ENCODE peak calls at places on chromosomes 12 and 14, in six cellular contexts. H, C, B, X, K and D are unnamed samples.

GRCh38 chr14:74846968-74847549 is 28.9 kb downstream of the PROX2 start:
- DNase-seq in C (no peak), X (no peak), B (no peak), K (no peak), H (no peak), D (no peak)

GRCh38 chr12:39937119-39937518 is 168.8 kb downstream of the SLC2A13 start:
- DNase-seq in C (no peak), X (no peak), B (no peak), K (no peak), H (no peak), D (no peak)

GRCh38 chr12:4762773-4763172 is 42.6 kb downstream of the GALNT8 start:
- DNase-seq in C (no peak), H (no peak), X (no peak), B (no peak), K (no peak), D (no peak)

GRCh38 chr14:100030441-100031153 is 34.6 kb upstream of the EVL start:
- DNase-seq in H (no peak), C (no peak), X (no peak), K (peak; percentile 59), B (peak; percentile 40), D (no peak)

GRCh38 chr14:97978336-97978735 is 1181.2 kb downstream of the VRK1 start:
- DNase-seq in C (peak; percentile 82), B (no peak), H (peak; percentile 68), K (peak; percentile 65), X (peak; percentile 70), D (no peak)

GRCh38 chr14:96067985-96068930 is 29.1 kb downstream of the C14orf132 start:
- DNase-seq in X (no peak), C (no peak), B (no peak), K (no peak), H (no peak), D (no peak)

GRCh38 chr12:6123258-6123657 is 1.2 kb downstream of the VWF start:
- DNase-seq in X (no peak), C (no peak), K (no peak), B (peak; percentile 48), H (no peak), D (no peak)

GRCh38 chr12:62898568-62898967 is 36.4 kb downstream of the PPM1H start:
- DNase-seq in K (no peak), B (peak; percentile 14), H (no peak), X (no peak), C (no peak), D (no peak)

GRCh38 chr14:59252772-59253500 is 64.5 kb downstream of the DAAM1 start:
- DNase-seq in H (no peak), X (no peak), B (no peak), K (no peak), C (no peak), D (no peak)

GRCh38 chr12:43480591-43480990 is 71.4 kb downstream of the ADAMTS20 start:
- DNase-seq in B (no peak), H (no peak), X (no peak), K (no peak), C (no peak), D (no peak)

GRCh38 chr14:56118611-56119181 is 485 bp downstream of the PELI2 start:
- DNase-seq in X (peak; percentile 14), C (peak; percentile 81), H (no peak), B (peak; percentile 25), K (no peak), D (no peak)

GRCh38 chr12:120540445-120540844 is 6.3 kb downstream of the RNF10 start:
- DNase-seq in B (no peak), K (no peak), H (no peak), X (no peak), C (no peak), D (no peak)

GRCh38 chr12:102462386-102462785 is 18.0 kb downstream of the IGF1 start:
- DNase-seq in C (no peak), H (no peak), B (no peak), K (no peak), X (no peak), D (no peak)